ENCODE peak calls at places on chromosomes 3 and 15, in five cellular contexts. G is activated naive CD4-positive, alpha-beta T cell; D is ELR; X is NCI-H2081 treated with DMSO at 0.1 percent for 48 hours; B is AG20443. K is an unnamed sample.

GRCh38 chr15:92681141-92681622 is 25.6 kb upstream of the FAM174B start:
- DNase-seq in D (no peak), X (no peak), B (peak), G (no peak), K (peak)

GRCh38 chr15:74302821-74303359 is 64.6 kb downstream of the CYP11A1 start:
- DNase-seq in D (peak), B (peak), X (peak), G (peak), K (peak)

GRCh38 chr3:113834983-113835382 is 3.6 kb upstream of the GRAMD1C start:
- DNase-seq in B (no peak), G (no peak), X (no peak), D (no peak), K (no peak)

GRCh38 chr3:122149228-122149627 is 34.2 kb upstream of the CASR start:
- DNase-seq in G (no peak), D (no peak), X (no peak), B (no peak), K (no peak)

GRCh38 chr3:128573707-128574162 is 76.9 kb downstream of the RPN1 start:
- DNase-seq in G (no peak), X (no peak), B (no peak), D (no peak), K (no peak)

GRCh38 chr3:132881756-132882409 is 156.3 kb upstream of the TMEM108 start:
- DNase-seq in D (no peak), X (no peak), B (no peak), G (no peak), K (no peak)

GRCh38 chr15:42065008-42065407 is 29.4 kb downstream of the PLA2G4D start:
- DNase-seq in G (no peak), X (no peak), B (no peak), D (peak), K (no peak)

GRCh38 chr3:114380233-114380645 is 86.4 kb downstream of the TIGIT start:
- DNase-seq in G (no peak), X (no peak), D (peak), B (peak), K (peak)

GRCh38 chr15:55241895-55242294 is 45.2 kb upstream of the RSL24D1 start:
- DNase-seq in D (peak), G (no peak), X (no peak), B (no peak), K (peak)

GRCh38 chr15:99324082-99324620 is 72.9 kb downstream of the LRRC28 start:
- DNase-seq in D (peak), B (peak), X (no peak), G (no peak), K (peak)

GRCh38 chr3:196740476-196741400 is 1.1 kb downstream of the PAK2 start:
- DNase-seq in G (no peak), X (no peak), B (peak), D (peak), K (peak)

GRCh38 chr15:74389115-74390048 is 21.9 kb upstream of the CYP11A1 start:
- DNase-seq in G (no peak), D (no peak), X (no peak), B (no peak), K (no peak)

K was measured in HFFc6.